ENCODE peak calls at places on chromosomes 4 and X, in four cellular contexts. X is HCT116, M is H1, Y is DND-41. C is an unnamed sample.

GRCh38 chr4:3192188-3192587 is 56.8 kb upstream of the MSANTD1 start:
- DNase-seq in X (no peak), M (no peak), Y (no peak), C (no peak)

GRCh38 chr4:33739886-33740285 is 2504.4 kb downstream of the ARAP2 start:
- DNase-seq in X (no peak), M (no peak), Y (no peak), C (no peak)

GRCh38 chr4:2977116-2978097 is 14.0 kb downstream of the GRK4 start:
- DNase-seq in X (no peak), M (no peak), Y (no peak), C (no peak)

GRCh38 chrX:80648023-80648422 is 161.7 kb downstream of the BRWD3 start:
- DNase-seq in X (no peak), M (no peak), Y (no peak), C (no peak)

GRCh38 chrX:136497556-136498048 is at the start of gene HTATSF1:
- DNase-seq in X (no peak), M (peak; percentile 48), Y (no peak), C (no peak)

GRCh38 chr4:159209249-159209648 is 106.4 kb downstream of the RAPGEF2 start:
- DNase-seq in X (no peak), M (no peak), Y (no peak), C (no peak)

GRCh38 chr4:101104264-101105052 is 242.9 kb downstream of the PPP3CA start:
- DNase-seq in X (no peak), M (no peak), Y (no peak), C (no peak)

GRCh38 chrX:106802063-106802387 is 448 bp upstream of the TBC1D8B start:
- DNase-seq in X (no peak), M (no peak), Y (no peak), C (no peak)

GRCh38 chrX:130179579-130180215 is 7.9 kb downstream of the RAB33A start:
- DNase-seq in X (no peak), M (no peak), Y (no peak), C (no peak)

GRCh38 chrX:47093248-47093647 is 15.0 kb downstream of the RGN start:
- DNase-seq in X (peak; percentile 10), M (no peak), Y (peak; percentile 15), C (peak; percentile 56)

GRCh38 chr4:88823058-88823919 is 125.7 kb upstream of the NAP1L5 start:
- DNase-seq in X (peak; percentile 29), M (peak; percentile 67), Y (peak; percentile 78), C (peak; percentile 72)

GRCh38 chr4:8848507-8849265 is 23.0 kb downstream of the HMX1 start:
- DNase-seq in X (no peak), M (peak; percentile 35), Y (no peak), C (no peak)

GRCh38 chr4:47716017-47716416 is 121.8 kb downstream of the CORIN start:
- DNase-seq in X (no peak), M (no peak), Y (no peak), C (no peak)

GRCh38 chr4:169745291-169745690 is 12.5 kb downstream of the HPF1 start:
- DNase-seq in X (no peak), M (no peak), Y (no peak), C (no peak)

GRCh38 chr4:105461221-105462041 is 12.4 kb downstream of the PPA2 start:
- DNase-seq in X (no peak), M (no peak), Y (no peak), C (peak; percentile 90)

GRCh38 chrX:53584891-53585290 is 101.6 kb downstream of the HUWE1 start:
- DNase-seq in X (no peak), M (no peak), Y (no peak), C (no peak)

GRCh38 chr4:8512510-8512909 is 67.7 kb upstream of the GPR78 start:
- DNase-seq in X (no peak), M (no peak), Y (no peak), C (no peak)

GRCh38 chrX:118207831-118208453 is 91.3 kb upstream of the KLHL13 start:
- DNase-seq in X (no peak), M (no peak), Y (no peak), C (no peak)

GRCh38 chrX:40931921-40932320 is 153.3 kb upstream of the USP9X start:
- DNase-seq in X (no peak), M (no peak), Y (no peak), C (no peak)

GRCh38 chr4:22897520-22898108 is 204.9 kb downstream of the GBA3 start:
- DNase-seq in X (peak; percentile 3), M (peak; percentile 63), Y (peak; percentile 24), C (peak; percentile 27)

GRCh38 chr4:3868146-3868840 is 102.1 kb downstream of the ADRA2C start:
- DNase-seq in X (no peak), M (no peak), Y (peak; percentile 52), C (peak; percentile 18)

GRCh38 chr4:2364654-2365053 is 53.8 kb downstream of the ZFYVE28 start:
- DNase-seq in X (no peak), M (no peak), Y (no peak), C (no peak)

GRCh38 chrX:73876897-73877296 is 313.9 kb downstream of the CHIC1 start:
- DNase-seq in X (no peak), M (no peak), Y (no peak), C (no peak)

GRCh38 chrX:76477352-76477751 is 49.8 kb downstream of the MAGEE1 start:
- DNase-seq in X (no peak), M (no peak), Y (no peak), C (no peak)

GRCh38 chr4:158578476-158578875 is 56.8 kb downstream of the RXFP1 start:
- DNase-seq in X (peak; percentile 8), M (no peak), Y (no peak), C (peak; percentile 14)

GRCh38 chr4:147943159-147943638 is 211.3 kb downstream of the ARHGAP10 start:
- DNase-seq in X (no peak), M (no peak), Y (no peak), C (no peak)

GRCh38 chrX:24498975-24499374 is 33.9 kb downstream of the PDK3 start:
- DNase-seq in X (no peak), M (no peak), Y (no peak), C (peak; percentile 61)

GRCh38 chr4:6909970-6910339 is 329 bp downstream of the TBC1D14 start:
- DNase-seq in X (no peak), M (no peak), Y (peak; percentile 49), C (peak; percentile 26)

GRCh38 chrX:37926700-37927099 is 79.3 kb upstream of the DYNLT3 start:
- DNase-seq in X (no peak), M (no peak), Y (no peak), C (peak; percentile 55)

GRCh38 chr4:36168127-36168898 is 76.0 kb downstream of the ARAP2 start:
- DNase-seq in X (no peak), M (no peak), Y (no peak), C (no peak)

GRCh38 chr4:155400893-155401292 is 24.1 kb upstream of the MAP9 start:
- DNase-seq in X (no peak), M (no peak), Y (no peak), C (no peak)

GRCh38 chr4:15506464-15506863 is 36.8 kb downstream of the CC2D2A start:
- DNase-seq in X (no peak), M (no peak), Y (no peak), C (no peak)

GRCh38 chrX:151974336-151975227 is at the start of gene GABRE:
- DNase-seq in X (no peak), M (peak; percentile 53), Y (no peak), C (peak; percentile 27)

GRCh38 chr4:176123710-176124407 is 58.2 kb downstream of the WDR17 start:
- DNase-seq in X (peak; percentile 26), M (no peak), Y (no peak), C (peak; percentile 84)

GRCh38 chr4:168636040-168636439 is 139.2 kb downstream of the PALLD start:
- DNase-seq in X (no peak), M (no peak), Y (no peak), C (no peak)

DNA sequence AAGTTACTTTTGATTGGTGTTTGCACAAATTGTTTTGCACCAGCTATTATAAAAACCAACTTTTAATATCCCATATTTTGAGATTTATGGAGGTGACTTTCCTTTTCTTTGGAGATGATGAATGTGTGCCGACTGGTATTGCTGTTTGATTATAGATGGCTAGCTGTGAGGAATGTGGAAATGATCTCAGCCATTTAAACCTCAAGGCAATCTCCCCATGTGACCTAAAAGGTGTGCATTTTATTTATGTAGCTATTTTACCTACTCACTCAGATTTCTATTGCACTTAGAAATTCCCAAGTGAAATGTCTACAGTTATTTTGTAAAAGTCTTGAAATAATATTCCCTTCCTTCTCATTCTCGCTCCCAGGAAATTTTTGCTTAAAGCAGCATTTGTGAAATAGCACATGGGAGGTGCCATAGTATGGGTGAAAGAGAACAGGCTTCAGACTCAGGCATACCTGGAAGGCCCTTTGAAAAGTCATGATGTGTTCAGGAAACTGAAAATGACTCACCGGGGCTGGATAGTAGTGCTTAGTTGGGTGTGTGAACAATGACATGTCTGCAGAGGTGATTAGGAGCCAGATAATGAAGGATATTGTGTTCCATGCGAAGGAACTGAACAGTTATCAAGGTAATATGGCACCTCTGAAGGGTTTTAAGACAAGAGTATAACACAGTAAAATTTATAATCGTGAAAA is 247.6 kb downstream of the CBLL2 start:
- DNase-seq in X (peak; percentile 2), M (no peak), Y (no peak), C (no peak)
- H3K27ac ChIP-seq in X (no peak overlapping the region), M (no peak overlapping the region), Y (no peak overlapping the region), C (no peak overlapping the region)

DNA sequence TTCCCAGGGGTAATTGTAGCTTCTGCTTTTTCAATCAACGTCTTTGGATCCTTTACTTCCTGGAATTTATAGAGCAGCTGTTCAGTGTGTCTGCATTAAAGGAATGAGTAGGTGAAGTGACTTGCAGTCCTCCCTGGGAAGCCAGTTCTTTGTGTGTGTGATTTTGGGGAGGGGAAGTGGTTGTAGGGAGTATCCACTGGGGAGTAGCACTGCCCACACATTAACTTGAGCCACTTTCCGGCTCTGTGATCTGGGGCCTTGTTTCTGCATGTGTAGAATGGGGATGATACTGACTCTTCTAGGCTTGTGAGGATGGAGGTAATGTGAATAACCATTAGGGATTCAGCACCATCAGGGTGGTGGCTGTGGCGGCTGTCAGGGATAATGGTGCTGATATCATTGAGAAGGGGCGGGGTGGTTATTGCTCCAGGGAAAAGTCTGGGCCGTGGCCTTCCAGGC is 54.7 kb downstream of the TMEM131L start:
- DNase-seq in X (no peak), M (no peak), Y (peak; percentile 61), C (no peak)
- H3K4me1 ChIP-seq in X (peaks cover 5% of the 10 kb centered on the region), M (peaks cover 5% of the 10 kb centered on the region), Y (peaks cover 100% of the 10 kb centered on the region), C (no peaks in the 10 kb centered on the region)

GRCh38 chrX:13088155-13088485 is 43.7 kb upstream of the FAM9C start:
- DNase-seq in X (no peak), M (no peak), Y (peak; percentile 79), C (no peak)
- H2AFZ ChIP-seq in X (no peak overlapping the region), M (no peak overlapping the region), Y (no peak overlapping the region), C (no peak overlapping the region)

DNA sequence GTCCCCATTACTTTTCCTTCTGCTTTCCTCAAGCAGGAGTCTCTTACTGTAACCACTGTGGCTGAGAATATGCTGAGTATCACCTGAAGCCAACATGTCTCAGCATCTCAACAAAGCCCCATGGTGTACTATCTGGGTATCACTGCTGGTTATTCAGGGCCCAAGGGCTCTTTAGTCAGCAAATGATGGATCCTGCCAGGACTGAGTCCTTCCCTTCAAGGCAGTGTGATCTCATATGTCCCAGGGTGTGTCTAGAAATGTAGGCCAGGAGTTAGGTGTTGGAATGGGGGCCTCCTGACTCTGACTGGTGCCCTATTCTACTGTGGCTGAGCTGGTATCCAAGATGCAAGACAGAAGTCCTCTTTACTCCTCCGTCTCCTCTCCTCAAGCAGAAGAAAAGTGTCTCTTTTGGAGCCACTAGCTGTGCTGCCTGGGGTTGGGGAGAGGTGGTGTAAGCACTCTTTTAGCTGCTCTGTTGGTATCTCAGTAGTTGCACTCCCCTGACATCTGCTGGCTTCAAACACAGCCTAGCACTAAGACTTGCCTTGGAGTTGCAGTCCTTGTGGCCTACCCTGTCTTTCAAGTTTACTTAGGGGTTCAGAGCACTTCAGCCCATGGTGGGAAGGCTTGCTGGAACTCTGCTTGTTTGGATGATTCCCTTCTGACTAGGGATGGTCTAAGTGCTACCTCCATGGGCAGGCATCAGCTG is 28.6 kb downstream of the OCIAD2 start:
- DNase-seq in X (no peak), M (no peak), Y (no peak), C (no peak)
- H3K27ac ChIP-seq in X (no peak overlapping the region), M (no peak overlapping the region), Y (no peak overlapping the region), C (no peak overlapping the region)

GRCh38 chr4:186684889-186685309 is 38.8 kb downstream of the FAT1 start:
- DNase-seq in X (no peak), M (no peak), Y (no peak), C (no peak)
- H3K4me1 ChIP-seq in X (peaks cover 69% of the 10 kb centered on the region), M (peaks cover 23% of the 10 kb centered on the region), Y (no peaks in the 10 kb centered on the region), C (peaks cover under 1% of the 10 kb centered on the region)

C was measured in MM.1S.